ENCODE peak calls at places on chromosome 16, in nine cellular contexts. One of them, this sample, is unnamed.

GRCh38 chr16:59210955-59211541 is 476.9 kb upstream of the GOT2 start:
- DNase-seq in astrocyte of the cerebellum: peak; percentile 94
- DNase-seq in lower leg skin: no peak
- DNase-seq in tibial nerve: peak; percentile 41
- DNase-seq in cardiac muscle cell: peak; percentile 77
- DNase-seq in dorsolateral prefrontal cortex: no peak
- DNase-seq in body of pancreas: peak; percentile 15
- DNase-seq in AG04450: no peak
- DNase-seq in astrocyte of the spinal cord: peak; percentile 88
- DNase-seq in this sample: peak; percentile 67

GRCh38 chr16:15757630-15758251 is 99.1 kb downstream of the MYH11 start:
- DNase-seq in astrocyte of the cerebellum: no peak
- DNase-seq in lower leg skin: no peak
- DNase-seq in tibial nerve: no peak
- DNase-seq in cardiac muscle cell: no peak
- DNase-seq in dorsolateral prefrontal cortex: no peak
- DNase-seq in body of pancreas: no peak
- DNase-seq in AG04450: no peak
- DNase-seq in astrocyte of the spinal cord: no peak
- DNase-seq in this sample: no peak

GRCh38 chr16:81711609-81712329 is 67.3 kb upstream of the PLCG2 start:
- DNase-seq in astrocyte of the cerebellum: peak; percentile 93
- DNase-seq in lower leg skin: no peak
- DNase-seq in tibial nerve: no peak
- DNase-seq in cardiac muscle cell: no peak
- DNase-seq in dorsolateral prefrontal cortex: no peak
- DNase-seq in body of pancreas: no peak
- DNase-seq in AG04450: peak; percentile 66
- DNase-seq in astrocyte of the spinal cord: peak; percentile 98
- DNase-seq in this sample: peak; percentile 69

GRCh38 chr16:89422905-89423630 is 67.3 kb downstream of the ANKRD11 start:
- DNase-seq in astrocyte of the cerebellum: peak; percentile 55
- DNase-seq in lower leg skin: no peak
- DNase-seq in tibial nerve: no peak
- DNase-seq in cardiac muscle cell: peak; percentile 41
- DNase-seq in dorsolateral prefrontal cortex: no peak
- DNase-seq in body of pancreas: peak; percentile 37
- DNase-seq in AG04450: no peak
- DNase-seq in astrocyte of the spinal cord: peak; percentile 80
- DNase-seq in this sample: no peak

GRCh38 chr16:30785126-30786106 is 1.6 kb downstream of the ZNF629 start:
- DNase-seq in astrocyte of the cerebellum: no peak
- DNase-seq in lower leg skin: no peak
- DNase-seq in tibial nerve: no peak
- DNase-seq in cardiac muscle cell: no peak
- DNase-seq in dorsolateral prefrontal cortex: no peak
- DNase-seq in body of pancreas: no peak
- DNase-seq in AG04450: no peak
- DNase-seq in astrocyte of the spinal cord: no peak
- DNase-seq in this sample: no peak

GRCh38 chr16:5903153-5903552 is 805.6 kb upstream of the EEF2KMT start:
- DNase-seq in astrocyte of the cerebellum: no peak
- DNase-seq in lower leg skin: no peak
- DNase-seq in tibial nerve: no peak
- DNase-seq in cardiac muscle cell: no peak
- DNase-seq in dorsolateral prefrontal cortex: no peak
- DNase-seq in body of pancreas: no peak
- DNase-seq in AG04450: no peak
- DNase-seq in astrocyte of the spinal cord: no peak
- DNase-seq in this sample: no peak

GRCh38 chr16:69561901-69562300 is 3.9 kb upstream of the NFAT5 start:
- DNase-seq in astrocyte of the cerebellum: no peak
- DNase-seq in lower leg skin: no peak
- DNase-seq in tibial nerve: no peak
- DNase-seq in cardiac muscle cell: no peak
- DNase-seq in dorsolateral prefrontal cortex: no peak
- DNase-seq in body of pancreas: no peak
- DNase-seq in AG04450: no peak
- DNase-seq in astrocyte of the spinal cord: no peak
- DNase-seq in this sample: no peak

GRCh38 chr16:58413359-58413758 is 21.1 kb downstream of the GINS3 start:
- DNase-seq in astrocyte of the cerebellum: no peak
- DNase-seq in lower leg skin: no peak
- DNase-seq in tibial nerve: no peak
- DNase-seq in cardiac muscle cell: no peak
- DNase-seq in dorsolateral prefrontal cortex: no peak
- DNase-seq in body of pancreas: no peak
- DNase-seq in AG04450: no peak
- DNase-seq in astrocyte of the spinal cord: no peak
- DNase-seq in this sample: no peak

GRCh38 chr16:69324013-69324531 is 6.3 kb downstream of the PDF start:
- DNase-seq in astrocyte of the cerebellum: no peak
- DNase-seq in lower leg skin: peak; percentile 86
- DNase-seq in tibial nerve: peak; percentile 34
- DNase-seq in cardiac muscle cell: no peak
- DNase-seq in dorsolateral prefrontal cortex: peak; percentile 69
- DNase-seq in body of pancreas: peak; percentile 70
- DNase-seq in AG04450: no peak
- DNase-seq in astrocyte of the spinal cord: no peak
- DNase-seq in this sample: no peak

GRCh38 chr16:67396159-67396774 is 3.0 kb upstream of the TPPP3 start:
- DNase-seq in astrocyte of the cerebellum: no peak
- DNase-seq in lower leg skin: peak; percentile 94
- DNase-seq in tibial nerve: peak; percentile 58
- DNase-seq in cardiac muscle cell: peak; percentile 81
- DNase-seq in dorsolateral prefrontal cortex: no peak
- DNase-seq in body of pancreas: peak; percentile 96
- DNase-seq in AG04450: no peak
- DNase-seq in astrocyte of the spinal cord: peak; percentile 78
- DNase-seq in this sample: peak; percentile 19

GRCh38 chr16:74026373-74027281 is 270.0 kb upstream of the PSMD7 start:
- DNase-seq in astrocyte of the cerebellum: no peak
- DNase-seq in lower leg skin: no peak
- DNase-seq in tibial nerve: no peak
- DNase-seq in cardiac muscle cell: no peak
- DNase-seq in dorsolateral prefrontal cortex: no peak
- DNase-seq in body of pancreas: no peak
- DNase-seq in AG04450: no peak
- DNase-seq in astrocyte of the spinal cord: no peak
- DNase-seq in this sample: no peak

GRCh38 chr16:58511933-58512815 is 3.1 kb upstream of the SETD6 start:
- DNase-seq in astrocyte of the cerebellum: peak; percentile 20
- DNase-seq in lower leg skin: peak; percentile 96
- DNase-seq in tibial nerve: peak; percentile 80
- DNase-seq in cardiac muscle cell: peak; percentile 82
- DNase-seq in dorsolateral prefrontal cortex: peak; percentile 71
- DNase-seq in body of pancreas: peak; percentile 83
- DNase-seq in AG04450: peak; percentile 16
- DNase-seq in astrocyte of the spinal cord: peak; percentile 55
- DNase-seq in this sample: no peak

GRCh38 chr16:50509521-50510341 is 38.5 kb upstream of the NKD1 start:
- DNase-seq in astrocyte of the cerebellum: no peak
- DNase-seq in lower leg skin: peak; percentile 82
- DNase-seq in tibial nerve: peak; percentile 14
- DNase-seq in cardiac muscle cell: peak; percentile 8
- DNase-seq in dorsolateral prefrontal cortex: no peak
- DNase-seq in body of pancreas: no peak
- DNase-seq in AG04450: no peak
- DNase-seq in astrocyte of the spinal cord: peak; percentile 5
- DNase-seq in this sample: no peak

GRCh38 chr16:85415196-85415988 is 197.7 kb upstream of the GSE1 start:
- DNase-seq in astrocyte of the cerebellum: no peak
- DNase-seq in lower leg skin: peak; percentile 84
- DNase-seq in tibial nerve: no peak
- DNase-seq in cardiac muscle cell: no peak
- DNase-seq in dorsolateral prefrontal cortex: peak; percentile 66
- DNase-seq in body of pancreas: peak; percentile 21
- DNase-seq in AG04450: no peak
- DNase-seq in astrocyte of the spinal cord: no peak
- DNase-seq in this sample: no peak

GRCh38 chr16:27110524-27110896 is 43.8 kb downstream of the C16orf82 start:
- DNase-seq in astrocyte of the cerebellum: no peak
- DNase-seq in lower leg skin: peak; percentile 80
- DNase-seq in tibial nerve: no peak
- DNase-seq in cardiac muscle cell: no peak
- DNase-seq in dorsolateral prefrontal cortex: no peak
- DNase-seq in body of pancreas: no peak
- DNase-seq in AG04450: no peak
- DNase-seq in astrocyte of the spinal cord: no peak
- DNase-seq in this sample: no peak
- H3K4me3 ChIP-seq in astrocyte of the cerebellum: no peak overlapping the region
- H3K4me3 ChIP-seq in lower leg skin: no peak overlapping the region
- H3K4me3 ChIP-seq in tibial nerve: peak overlapping the region; percentile 23
- H3K4me3 ChIP-seq in cardiac muscle cell: no peak overlapping the region
- H3K4me3 ChIP-seq in dorsolateral prefrontal cortex: no peak overlapping the region
- H3K4me3 ChIP-seq in body of pancreas: no peak overlapping the region
- H3K4me3 ChIP-seq in AG04450: no peak overlapping the region
- H3K4me3 ChIP-seq in astrocyte of the spinal cord: no peak overlapping the region
- H3K4me3 ChIP-seq in this sample: no peak overlapping the region

GRCh38 chr16:75111514-75112280 is 4.9 kb downstream of the LDHD start:
- DNase-seq in astrocyte of the cerebellum: no peak
- DNase-seq in lower leg skin: no peak
- DNase-seq in tibial nerve: no peak
- DNase-seq in cardiac muscle cell: no peak
- DNase-seq in dorsolateral prefrontal cortex: no peak
- DNase-seq in body of pancreas: no peak
- DNase-seq in AG04450: no peak
- DNase-seq in astrocyte of the spinal cord: no peak
- DNase-seq in this sample: no peak

GRCh38 chr16:75107505-75107904 is 9.1 kb downstream of the LDHD start:
- DNase-seq in astrocyte of the cerebellum: no peak
- DNase-seq in lower leg skin: no peak
- DNase-seq in tibial nerve: no peak
- DNase-seq in cardiac muscle cell: no peak
- DNase-seq in dorsolateral prefrontal cortex: no peak
- DNase-seq in body of pancreas: no peak
- DNase-seq in AG04450: no peak
- DNase-seq in astrocyte of the spinal cord: no peak
- DNase-seq in this sample: no peak

GRCh38 chr16:75108792-75109731 is 7.5 kb downstream of the LDHD start:
- DNase-seq in astrocyte of the cerebellum: peak; percentile 83
- DNase-seq in lower leg skin: peak; percentile 96
- DNase-seq in tibial nerve: peak; percentile 48
- DNase-seq in cardiac muscle cell: no peak
- DNase-seq in dorsolateral prefrontal cortex: peak; percentile 93
- DNase-seq in body of pancreas: peak; percentile 98
- DNase-seq in AG04450: peak; percentile 79
- DNase-seq in astrocyte of the spinal cord: peak; percentile 94
- DNase-seq in this sample: peak; percentile 46

GRCh38 chr16:75110637-75111513 is 5.7 kb downstream of the LDHD start:
- DNase-seq in astrocyte of the cerebellum: peak; percentile 80
- DNase-seq in lower leg skin: peak; percentile 98
- DNase-seq in tibial nerve: peak; percentile 92
- DNase-seq in cardiac muscle cell: peak; percentile 95
- DNase-seq in dorsolateral prefrontal cortex: peak; percentile 87
- DNase-seq in body of pancreas: peak; percentile 92
- DNase-seq in AG04450: peak; percentile 72
- DNase-seq in astrocyte of the spinal cord: peak; percentile 89
- DNase-seq in this sample: peak; percentile 55

DNA sequence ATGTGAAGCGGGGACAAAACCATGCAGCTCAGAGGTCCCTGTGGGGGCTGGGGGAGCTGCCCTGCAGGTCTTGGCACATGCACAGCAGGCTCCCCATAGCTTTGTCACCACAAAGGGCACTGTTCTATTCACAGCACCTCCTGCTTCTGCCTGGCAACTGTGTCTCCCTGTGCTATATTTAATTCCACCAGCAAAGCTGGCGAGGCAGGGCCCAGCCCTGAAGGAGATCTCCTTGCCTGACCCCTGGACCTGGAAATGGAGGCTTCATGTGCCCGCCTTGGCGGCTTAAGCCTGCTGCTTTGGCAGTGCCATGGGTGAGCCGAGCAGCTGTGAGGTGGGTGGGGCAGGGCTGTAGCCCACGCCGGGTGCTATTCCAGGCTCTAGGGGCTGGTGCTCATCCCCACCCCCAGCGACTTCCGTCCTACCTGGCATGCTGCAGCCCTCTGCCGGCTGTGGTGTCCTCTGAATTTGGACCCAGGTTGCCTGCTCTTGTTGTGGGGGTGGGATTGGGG is 6.8 kb downstream of the LDHD start:
- DNase-seq in astrocyte of the cerebellum: no peak
- DNase-seq in lower leg skin: no peak
- DNase-seq in tibial nerve: no peak
- DNase-seq in cardiac muscle cell: no peak
- DNase-seq in dorsolateral prefrontal cortex: peak; percentile 36
- DNase-seq in body of pancreas: peak; percentile 65
- DNase-seq in AG04450: no peak
- DNase-seq in astrocyte of the spinal cord: peak; percentile 24
- DNase-seq in this sample: no peak
- TF ChIP-seq CTCF in astrocyte of the cerebellum: no peak
- TF ChIP-seq CTCF in lower leg skin: no peak
- TF ChIP-seq CTCF in tibial nerve: no peak
- TF ChIP-seq CTCF in cardiac muscle cell: no peak
- TF ChIP-seq CTCF in dorsolateral prefrontal cortex: no peak
- TF ChIP-seq CTCF in body of pancreas: no peak
- TF ChIP-seq CTCF in AG04450: no peak
- TF ChIP-seq CTCF in astrocyte of the spinal cord: no peak
- TF ChIP-seq CTCF in this sample: no peak

DNA sequence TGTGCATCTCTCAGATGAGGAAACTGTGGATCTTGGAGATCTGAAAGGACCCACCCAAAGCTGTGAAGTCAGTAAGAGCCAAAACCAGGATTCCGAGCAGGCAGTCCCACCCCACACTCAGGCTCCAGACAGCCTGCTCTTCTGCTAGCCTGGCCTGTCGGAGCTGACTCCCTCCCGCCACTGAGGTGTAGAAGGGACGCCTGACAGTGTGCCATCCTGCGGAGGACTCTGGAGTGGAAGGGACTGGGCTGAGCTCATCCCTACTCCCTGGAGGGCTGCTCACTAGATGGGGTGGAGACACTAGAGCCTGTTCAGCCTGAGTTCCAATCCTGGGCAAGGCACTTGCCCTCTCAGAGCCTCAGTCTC is 36.0 kb downstream of the WFDC1 start:
- DNase-seq in astrocyte of the cerebellum: no peak
- DNase-seq in lower leg skin: no peak
- DNase-seq in tibial nerve: no peak
- DNase-seq in cardiac muscle cell: no peak
- DNase-seq in dorsolateral prefrontal cortex: no peak
- DNase-seq in body of pancreas: no peak
- DNase-seq in AG04450: no peak
- DNase-seq in astrocyte of the spinal cord: no peak
- DNase-seq in this sample: no peak
- H3K4me3 ChIP-seq in astrocyte of the cerebellum: no peak overlapping the region
- H3K4me3 ChIP-seq in lower leg skin: no peak overlapping the region
- H3K4me3 ChIP-seq in tibial nerve: no peak overlapping the region
- H3K4me3 ChIP-seq in cardiac muscle cell: no peak overlapping the region
- H3K4me3 ChIP-seq in dorsolateral prefrontal cortex: no peak overlapping the region
- H3K4me3 ChIP-seq in body of pancreas: no peak overlapping the region
- H3K4me3 ChIP-seq in AG04450: no peak overlapping the region
- H3K4me3 ChIP-seq in astrocyte of the spinal cord: no peak overlapping the region
- H3K4me3 ChIP-seq in this sample: no peak overlapping the region

DNA sequence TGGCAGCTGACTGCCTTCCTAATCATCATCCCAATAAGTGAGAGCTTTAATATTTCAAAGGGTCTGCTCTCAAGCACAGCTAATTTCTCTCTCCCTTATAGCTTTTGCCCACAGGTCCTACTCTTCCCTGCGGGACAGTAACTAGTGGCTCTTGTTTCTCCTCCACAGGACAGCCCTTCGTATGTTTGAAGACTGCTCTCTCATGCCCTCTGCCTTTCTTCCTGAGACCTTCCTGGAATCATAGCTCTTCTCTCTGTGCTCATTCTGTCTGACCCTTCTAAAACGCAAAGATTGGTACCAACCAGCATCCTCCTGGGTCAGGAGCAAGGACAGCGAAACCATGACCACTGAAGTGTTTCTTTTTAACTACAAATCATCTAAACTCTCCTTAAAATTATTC is 168.9 kb downstream of the GRIN2A start:
- DNase-seq in astrocyte of the cerebellum: no peak
- DNase-seq in lower leg skin: no peak
- DNase-seq in tibial nerve: no peak
- DNase-seq in cardiac muscle cell: no peak
- DNase-seq in dorsolateral prefrontal cortex: no peak
- DNase-seq in body of pancreas: no peak
- DNase-seq in AG04450: no peak
- DNase-seq in astrocyte of the spinal cord: no peak
- DNase-seq in this sample: no peak
- TF ChIP-seq CTCF in astrocyte of the cerebellum: no peak
- TF ChIP-seq CTCF in lower leg skin: no peak
- TF ChIP-seq CTCF in tibial nerve: no peak
- TF ChIP-seq CTCF in cardiac muscle cell: no peak
- TF ChIP-seq CTCF in dorsolateral prefrontal cortex: peak; percentile 40
- TF ChIP-seq CTCF in body of pancreas: no peak
- TF ChIP-seq CTCF in AG04450: no peak
- TF ChIP-seq CTCF in astrocyte of the spinal cord: no peak
- TF ChIP-seq CTCF in this sample: no peak